ENCODE peak calls at places on chromosomes 1 and 21, in eight cellular contexts. Q is heart right ventricle, X is colonic mucosa, Z is H9, E is PC-9, B is thoracic aorta, W is neural progenitor cell, T is IMR-90. S is an unnamed sample.

GRCh38 chr1:233459968-233460367 is 132.4 kb downstream of the MAP3K21 start:
- DNase-seq in X (no peak), E (no peak), Q (no peak), W (peak; percentile 28), B (no peak), T (no peak), Z (no peak), S (peak; percentile 61)

GRCh38 chr1:231931846-231932454 is 305.4 kb downstream of the DISC1 start:
- DNase-seq in E (no peak), T (no peak), Z (peak; percentile 41), X (peak; percentile 46), B (no peak), W (no peak), Q (no peak), S (peak; percentile 76)

GRCh38 chr1:45331436-45332345 is 5.0 kb downstream of the HPDL start:
- DNase-seq in Q (no peak), X (no peak), E (no peak), T (no peak), B (no peak), Z (no peak), W (no peak), S (no peak)

GRCh38 chr1:67748630-67749029 is 63.6 kb downstream of the GADD45A start:
- DNase-seq in B (no peak), Z (no peak), E (no peak), T (peak; percentile 84), X (peak; percentile 35), W (no peak), Q (no peak), S (no peak)

GRCh38 chr1:100896481-100896982 is 642 bp downstream of the SLC30A7 start:
- DNase-seq in X (peak; percentile 54), Q (peak; percentile 22), T (peak; percentile 65), E (peak; percentile 33), W (peak; percentile 14), Z (peak; percentile 31), B (no peak), S (peak; percentile 43)

GRCh38 chr1:31689821-31690220 is 14.0 kb downstream of the COL16A1 start:
- DNase-seq in W (no peak), B (no peak), E (peak; percentile 80), Q (no peak), X (no peak), T (peak; percentile 96), Z (no peak), S (no peak)

GRCh38 chr1:47709302-47710074 is 271.6 kb downstream of the FOXD2 start:
- DNase-seq in W (peak; percentile 92), T (no peak), B (no peak), E (peak; percentile 18), Z (peak; percentile 67), Q (no peak), X (peak; percentile 54), S (peak; percentile 69)

GRCh38 chr1:18337757-18338156 is 143.0 kb upstream of the KLHDC7A start:
- DNase-seq in W (no peak), Q (no peak), B (no peak), E (no peak), X (no peak), T (no peak), Z (no peak), S (no peak)

GRCh38 chr1:150321826-150322166 is 463 bp downstream of the PRPF3 start:
- DNase-seq in Z (no peak), E (no peak), W (no peak), X (no peak), Q (no peak), B (no peak), T (no peak), S (no peak)

GRCh38 chr1:65509912-65510680 is 89.6 kb downstream of the LEPR start:
- DNase-seq in Z (no peak), B (no peak), W (no peak), X (no peak), E (no peak), T (peak; percentile 82), Q (no peak), S (no peak)

GRCh38 chr1:19006000-19006399 is 49.5 kb upstream of the IFFO2 start:
- DNase-seq in W (no peak), T (no peak), Z (peak; percentile 67), E (no peak), B (no peak), Q (no peak), X (peak; percentile 37), S (peak; percentile 62)

GRCh38 chr1:153587314-153587713 is 21.7 kb upstream of the S100A2 start:
- DNase-seq in E (no peak), X (no peak), T (no peak), B (no peak), Q (no peak), Z (no peak), W (no peak), S (no peak)

GRCh38 chr1:197129698-197130097 is 16.8 kb downstream of the ASPM start:
- DNase-seq in B (no peak), E (no peak), T (no peak), X (no peak), Z (no peak), W (no peak), Q (no peak), S (peak; percentile 42)

GRCh38 chr1:176789571-176790090 is 326.7 kb downstream of the PAPPA2 start:
- DNase-seq in Q (no peak), W (no peak), E (no peak), X (no peak), B (no peak), T (no peak), Z (no peak), S (no peak)

GRCh38 chr1:66119148-66119547 is 326.5 kb downstream of the PDE4B start:
- DNase-seq in B (no peak), Q (no peak), W (no peak), X (no peak), T (no peak), E (no peak), Z (no peak), S (no peak)

GRCh38 chr21:43355196-43355924 is 71.6 kb downstream of the SIK1 start:
- DNase-seq in T (no peak), Z (no peak), X (no peak), E (no peak), W (no peak), Q (no peak), B (no peak), S (no peak)

GRCh38 chr1:87684786-87685185 is 356.1 kb downstream of the LMO4 start:
- DNase-seq in T (peak; percentile 72), W (no peak), X (no peak), Q (peak; percentile 17), B (no peak), E (no peak), Z (no peak), S (peak; percentile 11)

GRCh38 chr1:8352886-8353285 is 35.0 kb downstream of the SLC45A1 start:
- DNase-seq in E (no peak), T (no peak), Q (no peak), W (no peak), B (no peak), Z (no peak), X (no peak), S (no peak)

GRCh38 chr1:192559115-192560006 is 16.2 kb upstream of the RGS1 start:
- DNase-seq in Z (no peak), B (no peak), X (no peak), E (no peak), Q (no peak), W (no peak), T (peak; percentile 98), S (no peak)

GRCh38 chr1:209040351-209040750 is 543.2 kb upstream of the CAMK1G start:
- DNase-seq in E (no peak), X (no peak), B (no peak), Z (no peak), Q (no peak), T (no peak), W (no peak), S (no peak)

GRCh38 chr21:21813295-21813694 is 815.1 kb downstream of the NCAM2 start:
- DNase-seq in X (no peak), Q (no peak), Z (no peak), E (no peak), B (no peak), W (no peak), T (no peak), S (no peak)

GRCh38 chr1:78437393-78437792 is 53.4 kb upstream of the PTGFR start:
- DNase-seq in X (no peak), W (no peak), T (peak; percentile 27), E (no peak), B (no peak), Q (no peak), Z (no peak), S (peak; percentile 25)

GRCh38 chr1:211330282-211330936 is 3.8 kb downstream of the TRAF5 start:
- DNase-seq in Q (no peak), E (no peak), W (no peak), T (no peak), B (no peak), Z (peak; percentile 22), X (no peak), S (no peak)

GRCh38 chr1:15975358-15975804 is 520 bp downstream of the ZBTB17 start:
- DNase-seq in T (peak; percentile 58), W (peak; percentile 89), X (peak; percentile 54), E (peak; percentile 59), Z (peak; percentile 74), Q (peak; percentile 35), B (peak; percentile 23), S (peak; percentile 84)
- H3K4me1 ChIP-seq in T (peaks cover 4% of the 10 kb centered on the region), W (peaks cover 3% of the 10 kb centered on the region), X (no peaks in the 10 kb centered on the region), E (peaks cover 6% of the 10 kb centered on the region), Z (no peaks in the 10 kb centered on the region), Q (peaks cover 19% of the 10 kb centered on the region), B (peaks cover 18% of the 10 kb centered on the region), S (peaks cover 8% of the 10 kb centered on the region)

GRCh38 chr1:1322952-1323351 is 1.5 kb downstream of the INTS11 start:
- DNase-seq in T (no peak), B (no peak), E (no peak), Q (no peak), Z (no peak), W (no peak), X (no peak), S (no peak)
- H3K4me1 ChIP-seq in T (peaks cover 13% of the 10 kb centered on the region), B (peaks cover 54% of the 10 kb centered on the region), E (peaks cover 27% of the 10 kb centered on the region), Q (peaks cover 46% of the 10 kb centered on the region), Z (no peaks in the 10 kb centered on the region), W (peaks cover 4% of the 10 kb centered on the region), X (peaks cover 13% of the 10 kb centered on the region), S (peaks cover 2% of the 10 kb centered on the region)

DNA sequence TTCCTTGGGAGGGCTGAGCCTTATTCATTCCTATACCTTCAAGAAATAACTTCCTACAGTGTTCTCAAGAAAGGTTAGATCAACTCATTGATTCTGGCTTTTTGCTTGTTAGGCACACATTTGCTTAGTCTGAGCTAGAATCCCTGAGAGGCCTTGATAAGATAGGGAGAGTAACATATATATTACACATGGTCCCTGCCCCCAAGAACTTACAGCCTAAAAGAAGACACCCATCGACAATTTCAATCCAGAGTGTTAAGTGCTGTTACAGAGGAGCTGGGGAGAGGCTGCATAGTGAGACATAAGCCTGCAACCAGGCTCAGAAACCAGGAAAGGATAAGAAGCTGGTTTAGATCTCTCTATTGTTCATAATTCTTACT is 68.7 kb downstream of the PLPP3 start:
- DNase-seq in T (no peak), B (no peak), W (no peak), E (no peak), Z (no peak), X (no peak), Q (no peak), S (no peak)
- H3K4me1 ChIP-seq in T (peaks cover 14% of the 10 kb centered on the region), B (peaks cover 9% of the 10 kb centered on the region), W (peaks cover 34% of the 10 kb centered on the region), E (peaks cover 20% of the 10 kb centered on the region), Z (peaks cover 9% of the 10 kb centered on the region), X (peaks cover 16% of the 10 kb centered on the region), Q (peaks cover 100% of the 10 kb centered on the region), S (peaks cover 20% of the 10 kb centered on the region)

DNA sequence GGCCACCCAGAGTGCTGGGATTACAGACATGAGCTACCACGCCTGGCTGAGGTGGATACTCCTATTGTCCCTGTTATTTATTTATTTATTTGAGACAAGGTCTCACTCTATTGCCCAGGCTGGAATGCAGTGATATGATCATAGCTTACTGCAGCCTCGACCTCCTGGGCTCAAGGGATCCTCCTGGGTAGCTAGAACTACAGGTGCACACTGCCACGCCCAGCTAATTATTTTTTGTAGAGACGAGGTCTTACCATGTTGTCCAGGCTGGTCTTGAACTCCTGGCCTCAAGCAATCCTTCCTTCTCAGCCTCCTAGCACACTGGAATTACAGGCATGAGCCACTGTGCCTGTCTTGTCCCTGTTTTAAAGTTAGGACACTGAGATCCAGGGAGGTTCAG is 5.2 kb downstream of the LDLRAP1 start:
- DNase-seq in X (no peak), Z (no peak), T (no peak), E (no peak), Q (no peak), B (no peak), W (no peak), S (no peak)
- H3K4me1 ChIP-seq in X (peaks cover 27% of the 10 kb centered on the region), Z (peaks cover 3% of the 10 kb centered on the region), T (peaks cover 24% of the 10 kb centered on the region), E (peaks cover 40% of the 10 kb centered on the region), Q (peaks cover 78% of the 10 kb centered on the region), B (peaks cover 91% of the 10 kb centered on the region), W (peaks cover 6% of the 10 kb centered on the region), S (peaks cover 9% of the 10 kb centered on the region)